ENCODE peak calls at places on chromosome 20, in four cellular contexts. W, D, F and Q are unnamed samples.

GRCh38 chr20:10655723-10656122 is 18.1 kb downstream of the JAG1 start:
- DNase-seq in W (no peak), F (no peak), D (peak; percentile 63), Q (no peak)

GRCh38 chr20:17570347-17571152 is 675 bp downstream of the DSTN start:
- DNase-seq in D (peak; percentile 73), W (no peak), F (no peak), Q (no peak)

GRCh38 chr20:52624270-52624669 is 347.9 kb upstream of the TSHZ2 start:
- DNase-seq in F (no peak), W (no peak), D (no peak), Q (no peak)

GRCh38 chr20:57267158-57267821 is 849 bp upstream of the BMP7 start:
- DNase-seq in F (no peak), W (no peak), D (no peak), Q (no peak)

GRCh38 chr20:62269378-62269777 is 31.1 kb downstream of the OSBPL2 start:
- DNase-seq in D (no peak), W (no peak), F (no peak), Q (no peak)

GRCh38 chr20:18103497-18103896 is 34.2 kb upstream of the KAT14 start:
- DNase-seq in D (no peak), F (no peak), W (no peak), Q (no peak)

GRCh38 chr20:2507875-2508630 is 662 bp downstream of the ZNF343 start:
- DNase-seq in W (no peak), F (no peak), D (no peak), Q (no peak)

GRCh38 chr20:50335866-50336265 is 145.2 kb downstream of the CEBPB start:
- DNase-seq in D (no peak), W (no peak), F (no peak), Q (no peak)

GRCh38 chr20:57582432-57583288 is 21.8 kb downstream of the PCK1 start:
- DNase-seq in F (no peak), W (peak; percentile 8), D (peak; percentile 61), Q (no peak)

GRCh38 chr20:57772349-57772964 is 62.6 kb upstream of the PMEPA1 start:
- DNase-seq in F (no peak), W (peak; percentile 6), D (no peak), Q (no peak)

GRCh38 chr20:63819224-63819917 is 11.7 kb downstream of the ZBTB46 start:
- DNase-seq in W (no peak), F (no peak), D (no peak), Q (no peak)

GRCh38 chr20:19522080-19522801 is 235.8 kb upstream of the RIN2 start:
- DNase-seq in D (no peak), W (no peak), F (no peak), Q (no peak)

GRCh38 chr20:13717631-13718044 is 67.1 kb downstream of the ESF1 start:
- DNase-seq in W (no peak), D (no peak), F (no peak), Q (no peak)

GRCh38 chr20:3409417-3409816 is 1.9 kb upstream of the DNAAF9 start:
- DNase-seq in F (no peak), D (no peak), W (no peak), Q (no peak)

DNA sequence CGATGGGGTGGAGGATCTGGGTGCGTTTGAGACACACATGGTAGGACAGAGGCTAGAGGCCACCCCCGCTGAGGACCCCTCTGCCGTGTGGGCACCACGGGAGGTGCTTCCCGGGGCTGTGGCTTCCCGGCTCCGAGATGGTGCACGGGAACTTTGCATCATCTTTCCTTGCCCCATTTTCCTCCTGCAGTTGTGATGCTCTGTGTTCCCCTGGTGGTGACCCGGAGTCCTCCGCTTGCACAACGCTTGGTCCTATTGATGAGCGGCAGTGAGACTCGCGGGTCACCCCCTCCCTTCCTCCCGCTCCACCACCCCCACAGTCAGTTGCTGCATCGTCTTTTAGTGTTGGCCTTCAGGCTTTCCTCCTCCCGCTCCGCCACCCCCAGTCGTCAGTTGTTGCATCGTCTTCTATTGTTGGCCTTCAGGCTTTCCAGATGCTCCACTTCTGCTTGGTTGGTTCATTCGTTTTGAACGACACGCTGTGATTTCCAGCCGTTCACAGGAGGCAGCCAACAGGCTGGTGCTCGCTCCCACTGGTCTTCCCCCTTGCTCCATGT is 37.3 kb downstream of the PYGB start:
- DNase-seq in D (no peak), W (no peak), F (peak; percentile 13), Q (peak; percentile 7)
- TF ChIP-seq CTCF in D (no peak), W (no peak), F (no peak), Q (no peak)

GRCh38 chr20:46939031-46939430 is 44.4 kb downstream of the EYA2 start:
- DNase-seq in D (no peak), F (no peak), W (no peak), Q (no peak)
- TF ChIP-seq CTCF in D (peak; percentile 6), F (peak; percentile 33), W (peak; percentile 25), Q (no peak)

DNA sequence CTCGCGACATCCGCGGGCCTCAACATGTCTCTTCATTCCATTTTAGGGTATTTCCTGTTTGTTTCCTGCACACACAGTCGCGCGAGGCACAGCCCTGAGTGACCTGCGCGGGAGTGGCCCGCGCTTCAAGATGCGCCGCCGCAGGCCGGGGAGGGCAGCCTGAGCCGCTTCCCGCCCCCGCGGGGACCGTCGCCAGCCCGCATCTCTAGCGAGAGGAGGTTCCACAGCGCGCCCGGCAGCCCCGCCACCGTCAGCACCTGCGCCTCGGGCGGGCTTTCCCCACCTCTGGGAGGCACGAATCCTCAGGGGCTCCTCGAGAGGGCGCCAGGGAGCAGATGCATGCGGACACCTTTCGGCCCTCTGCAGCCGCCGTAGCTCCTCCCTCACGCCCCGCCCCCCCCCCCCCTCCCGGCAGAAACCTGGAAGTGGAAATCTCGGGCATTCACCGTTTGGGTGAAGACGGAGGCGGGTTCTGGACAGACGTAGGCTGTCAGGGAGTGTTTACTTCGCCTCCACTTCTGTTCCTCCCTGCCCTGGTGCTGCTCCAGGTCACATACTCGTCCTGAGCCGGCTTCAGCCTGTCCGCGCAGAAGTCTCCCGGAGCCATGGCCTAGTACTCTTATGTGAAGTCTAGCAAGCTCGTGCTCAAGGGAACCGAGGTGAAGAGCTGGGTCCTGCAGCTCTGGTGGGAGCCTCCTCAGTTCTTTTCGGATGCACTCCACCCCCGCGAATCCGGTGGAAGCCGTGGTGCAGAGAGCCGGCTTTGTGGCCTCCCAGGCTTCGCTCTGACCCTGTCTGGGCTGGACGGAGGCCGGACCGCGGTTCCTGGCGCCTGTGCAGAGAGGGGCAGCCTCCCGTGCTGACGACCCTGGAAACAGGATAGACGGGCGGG is 880.5 kb upstream of the DEFB115 start:
- DNase-seq in W (peak; percentile 37), D (no peak), F (no peak), Q (peak; percentile 85)
- TF ChIP-seq CTCF in W (peak; percentile 59), D (no peak), F (no peak), Q (no peak)

GRCh38 chr20:60715172-60715571 is 536.9 kb upstream of the CDH4 start:
- DNase-seq in D (no peak), F (no peak), W (no peak), Q (no peak)
- TF ChIP-seq CTCF in D (no peak), F (no peak), W (no peak), Q (no peak)

DNA sequence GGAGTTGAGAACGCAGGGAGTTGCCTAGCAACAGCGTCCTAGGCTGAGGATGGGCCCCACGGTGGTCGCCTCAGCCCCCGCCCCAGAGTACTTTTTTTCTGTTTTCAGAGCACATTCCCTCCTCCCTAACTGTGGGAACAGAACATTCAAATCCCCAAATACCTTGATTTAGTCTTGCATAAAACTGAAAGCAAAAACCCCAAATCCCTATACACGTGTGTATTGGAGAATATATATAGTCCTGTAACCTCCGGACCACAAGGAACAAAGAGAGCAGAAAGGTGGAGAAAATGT is 280 bp upstream of the NCOA5 start:
- DNase-seq in F (no peak), W (no peak), D (no peak), Q (no peak)
- TF ChIP-seq CTCF in F (no peak), W (no peak), D (no peak), Q (no peak)

GRCh38 chr20:33211817-33212424 is 5.2 kb upstream of the BPIFA3 start:
- DNase-seq in F (no peak), D (peak; percentile 49), W (no peak), Q (no peak)
- TF ChIP-seq CTCF in F (peak; percentile 57), D (peak; percentile 55), W (peak; percentile 43), Q (no peak)

DNA sequence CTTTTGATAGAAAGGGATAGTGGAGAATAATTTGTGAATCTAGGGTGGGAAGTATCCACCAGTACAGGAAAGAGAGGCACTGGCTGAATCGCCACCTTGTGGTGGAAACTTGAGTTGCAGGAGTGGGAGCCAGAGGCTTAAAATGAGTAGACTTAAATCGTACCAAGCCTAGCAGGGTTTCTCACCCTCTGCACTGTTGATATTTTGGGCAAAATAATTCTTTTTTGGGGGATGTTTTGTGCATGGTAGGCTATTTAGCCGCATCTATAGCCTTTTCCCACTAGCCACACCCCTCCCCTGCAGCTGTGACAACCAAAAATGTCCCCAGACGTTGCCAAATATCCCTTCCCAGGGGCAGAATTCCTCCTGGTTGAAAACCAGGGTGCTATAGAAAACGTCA is 119.1 kb downstream of the DHX35 start:
- DNase-seq in F (peak; percentile 55), W (peak; percentile 62), D (peak; percentile 89), Q (peak; percentile 64)
- TF ChIP-seq CTCF in F (peak; percentile 96), W (peak; percentile 97), D (peak; percentile 94), Q (peak; percentile 87)

DNA sequence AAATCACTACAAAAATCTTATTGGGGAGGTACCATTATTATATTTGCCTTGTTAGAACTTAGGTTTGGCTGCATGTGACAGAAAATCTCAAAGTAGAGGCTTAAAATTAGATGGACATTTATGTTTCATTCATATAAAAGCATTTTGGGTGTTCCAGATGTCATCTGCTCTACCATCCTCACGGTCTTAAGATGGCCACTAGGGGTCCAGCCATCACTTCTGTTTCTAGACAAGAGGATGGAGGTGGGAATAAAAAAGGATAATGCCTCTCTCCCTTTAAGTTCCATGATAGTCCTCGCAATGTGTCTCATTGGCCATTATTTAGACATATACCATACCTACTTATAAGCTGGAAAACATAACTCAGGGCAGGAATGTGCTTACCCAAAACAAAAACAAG is 929.5 kb downstream of the KIF16B start:
- DNase-seq in F (no peak), W (no peak), D (no peak), Q (no peak)
- TF ChIP-seq CTCF in F (no peak), W (peak; percentile 38), D (no peak), Q (no peak)

DNA sequence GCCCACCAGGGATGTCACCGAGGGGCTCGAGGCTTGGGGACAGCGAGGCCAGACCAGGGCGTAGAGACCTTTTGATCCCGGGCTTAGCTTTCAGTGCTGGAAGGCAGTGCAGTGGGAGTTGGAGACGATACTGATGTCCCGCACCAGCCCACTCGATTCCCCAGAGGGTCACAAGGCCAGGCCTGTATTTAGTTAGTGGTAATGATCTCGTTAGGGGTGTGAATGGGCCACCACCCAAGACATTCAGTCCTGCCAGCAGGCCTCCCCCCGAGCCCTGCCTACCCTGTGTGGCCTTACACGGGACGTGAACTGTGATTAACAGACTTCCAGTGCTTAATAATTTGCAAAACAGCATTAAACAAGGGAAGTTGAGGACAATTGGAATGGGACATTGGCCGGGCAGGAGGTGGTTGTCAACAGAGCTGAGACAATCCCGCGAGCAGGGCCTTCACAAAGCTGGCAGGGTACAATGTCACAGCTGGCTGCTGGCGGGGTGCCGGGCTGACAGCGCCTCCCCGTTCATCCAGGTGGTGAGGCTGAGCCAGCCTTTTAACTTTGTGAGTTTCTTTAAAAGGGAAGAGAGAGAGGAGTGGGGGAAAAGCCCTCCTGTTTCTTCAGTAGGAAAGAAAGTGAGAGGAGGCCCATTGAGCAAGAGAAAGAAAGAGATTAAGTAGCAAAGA is 175.3 kb upstream of the RALGAPA2 start:
- DNase-seq in F (no peak), D (no peak), W (no peak), Q (no peak)
- TF ChIP-seq CTCF in F (no peak), D (no peak), W (no peak), Q (no peak)